ENCODE peak calls at places on chromosomes 5 and 9, in six cellular contexts. L is GM10248; Q is stomach; D is central memory CD4-positive, alpha-beta T cell; U is C1 segment of cervical spinal cord; K is lower leg skin. R is an unnamed sample.

GRCh38 chr5:169027456-169028118 is 273.4 kb downstream of the SLIT3 start:
- DNase-seq in L (no peak), D (no peak), U (no peak), Q (peak; percentile 73), K (no peak), R (no peak)

GRCh38 chr9:76369583-76369982 is 24.6 kb downstream of the RFK start:
- DNase-seq in K (no peak), L (peak; percentile 18), D (no peak), Q (peak; percentile 85), U (no peak), R (no peak)

GRCh38 chr9:19937121-19937520 is 148.3 kb upstream of the SLC24A2 start:
- DNase-seq in D (no peak), L (no peak), K (no peak), Q (no peak), U (no peak), R (no peak)

GRCh38 chr5:16539169-16539666 is 73.6 kb upstream of the ZNF622 start:
- DNase-seq in K (peak; percentile 88), Q (peak; percentile 29), U (no peak), D (no peak), L (no peak), R (peak; percentile 92)

GRCh38 chr9:31137151-31137849 is 1247.1 kb upstream of the ACO1 start:
- DNase-seq in U (no peak), D (no peak), Q (peak; percentile 27), L (no peak), K (no peak), R (no peak)

GRCh38 chr5:111225926-111226325 is 1.7 kb downstream of the CAMK4 start:
- DNase-seq in L (peak; percentile 40), D (no peak), K (no peak), U (no peak), Q (no peak), R (no peak)

GRCh38 chr9:68740561-68740960 is 35.5 kb downstream of the PIP5K1B start:
- DNase-seq in U (no peak), K (no peak), D (no peak), Q (peak; percentile 44), L (no peak), R (no peak)

GRCh38 chr9:1962036-1962535 is 53.1 kb upstream of the SMARCA2 start:
- DNase-seq in L (no peak), K (no peak), U (no peak), Q (no peak), D (no peak), R (no peak)

GRCh38 chr5:122120957-122121356 is 8.4 kb upstream of the ZNF474 start:
- DNase-seq in L (no peak), U (no peak), K (peak; percentile 59), D (no peak), Q (no peak), R (no peak)

GRCh38 chr5:149466457-149466972 is 84.7 kb downstream of the CSNK1A1 start:
- DNase-seq in Q (no peak), D (no peak), K (no peak), U (no peak), L (no peak), R (peak; percentile 90)

GRCh38 chr9:124465736-124466135 is 15.5 kb downstream of the ADGRD2 start:
- DNase-seq in K (no peak), D (no peak), L (no peak), Q (no peak), U (no peak), R (no peak)

GRCh38 chr9:9791621-9792020 is 821.2 kb downstream of the PTPRD start:
- DNase-seq in K (no peak), D (no peak), U (no peak), L (no peak), Q (no peak), R (no peak)

GRCh38 chr5:159511570-159511969 is 181.3 kb upstream of the IL12B start:
- DNase-seq in Q (no peak), U (no peak), D (no peak), K (no peak), L (no peak), R (peak; percentile 79)

GRCh38 chr5:142298789-142299188 is 26.0 kb downstream of the SPRY4 start:
- DNase-seq in Q (no peak), K (no peak), L (no peak), D (no peak), U (no peak), R (no peak)

GRCh38 chr5:94431696-94432095 is 186.7 kb downstream of the KIAA0825 start:
- DNase-seq in U (no peak), D (no peak), Q (no peak), L (no peak), K (no peak), R (no peak)